ENCODE peak calls at places on chromosomes 6 and 20, in four cellular contexts. L, E, Z and T are unnamed samples. For H3K27me3, the result is how much of the 10 kb centered on the place peaks cover.

GRCh38 chr6:13357551-13358075 is 29.3 kb upstream of the TBC1D7 start:
- DNase-seq in Z (no peak), L (no peak), E (no peak), T (no peak)

GRCh38 chr6:131954775-131955107 is 3.6 kb upstream of the CCN2 start:
- DNase-seq in L (peak), E (peak), Z (peak), T (no peak)

GRCh38 chr6:26197736-26198625 is 110.8 kb downstream of the HFE start:
- DNase-seq in Z (peak), L (no peak), E (peak), T (peak)

GRCh38 chr20:58889334-58890072 is 37.0 kb downstream of the GNAS start:
- DNase-seq in L (no peak), Z (no peak), E (peak), T (no peak)

GRCh38 chr20:18176318-18176785 is 38.7 kb downstream of the KAT14 start:
- DNase-seq in Z (no peak), E (no peak), L (no peak), T (peak)

GRCh38 chr6:30837870-30838269 is 46.4 kb upstream of the DDR1 start:
- DNase-seq in L (no peak), E (no peak), Z (no peak), T (no peak)

GRCh38 chr6:31842056-31842455 is 14.5 kb downstream of the HSPA1B start:
- DNase-seq in E (no peak), Z (no peak), L (no peak), T (no peak)

GRCh38 chr20:36644032-36644712 is 1.8 kb downstream of the SLA2 start:
- DNase-seq in E (no peak), L (no peak), Z (no peak), T (no peak)

GRCh38 chr20:57433658-57434389 is 42.6 kb downstream of the RBM38 start:
- DNase-seq in L (no peak), E (no peak), Z (no peak), T (no peak)

GRCh38 chr20:51767867-51768758 is at the start of gene ATP9A:
- DNase-seq in Z (no peak), E (peak), L (peak), T (peak)

GRCh38 chr6:136823128-136823660 is 802 bp downstream of the PEX7 start:
- DNase-seq in Z (no peak), L (no peak), E (no peak), T (no peak)

GRCh38 chr6:168342626-168343025 is 23.0 kb upstream of the DACT2 start:
- DNase-seq in L (no peak), Z (no peak), E (no peak), T (no peak)

GRCh38 chr6:127299522-127300240 is 33.0 kb downstream of the RNF146 start:
- DNase-seq in Z (no peak), E (no peak), L (no peak), T (no peak)

GRCh38 chr6:111080713-111081112 is 6.6 kb upstream of the SLC16A10 start:
- DNase-seq in E (no peak), Z (no peak), L (no peak), T (no peak)

GRCh38 chr20:47727170-47727880 is 58.0 kb downstream of the SULF2 start:
- DNase-seq in E (no peak), Z (peak), L (peak), T (no peak)

GRCh38 chr6:148760568-148761531 is 14.0 kb downstream of the UST start:
- DNase-seq in L (peak), E (peak), Z (peak), T (peak)

GRCh38 chr6:41963371-41963770 is 21.8 kb upstream of the CCND3 start:
- DNase-seq in E (no peak), L (no peak), Z (no peak), T (no peak)

GRCh38 chr6:36241728-36242127 is 28.1 kb upstream of the PNPLA1 start:
- DNase-seq in E (no peak), Z (no peak), L (no peak), T (peak)

GRCh38 chr6:108805611-108806181 is 42.5 kb upstream of the ARMC2 start:
- DNase-seq in L (no peak), E (no peak), Z (no peak), T (no peak)

GRCh38 chr20:62953839-62954703 is 1.6 kb downstream of the SLC17A9 start:
- DNase-seq in E (peak), L (peak), Z (peak), T (peak)

GRCh38 chr20:60050193-60050960 is 92.2 kb downstream of the CDH26 start:
- DNase-seq in L (no peak), Z (no peak), E (peak), T (peak)

GRCh38 chr6:166483556-166484250 is 101.0 kb upstream of the MPC1 start:
- DNase-seq in Z (no peak), E (no peak), L (no peak), T (no peak)

GRCh38 chr6:62707156-62707555 is 421.1 kb upstream of the KHDRBS2 start:
- DNase-seq in Z (no peak), E (no peak), L (no peak), T (peak)
- TF ChIP-seq CTCF in Z (no peak), E (no peak), L (no peak), T (peak)

GRCh38 chr6:1786455-1787108 is 176.9 kb downstream of the FOXC1 start:
- DNase-seq in E (no peak), L (no peak), Z (no peak), T (no peak)
- H3K27me3 ChIP-seq in E (under half), L (under half), Z (under half), T (under half)

GRCh38 chr6:3330199-3330598 is 71.5 kb downstream of the PSMG4 start:
- DNase-seq in Z (no peak), E (no peak), L (no peak), T (peak)
- TF ChIP-seq CTCF in Z (no peak), E (no peak), L (no peak), T (peak)

GRCh38 chr20:745683-746301 is 22.5 kb downstream of the SLC52A3 start:
- DNase-seq in E (no peak), Z (no peak), L (no peak), T (no peak)

GRCh38 chr20:740162-740561 is 28.1 kb downstream of the SLC52A3 start:
- DNase-seq in E (no peak), L (no peak), Z (no peak), T (no peak)

GRCh38 chr20:741620-742019 is 26.7 kb downstream of the SLC52A3 start:
- DNase-seq in L (no peak), E (no peak), Z (no peak), T (no peak)

GRCh38 chr20:739736-740135 is 28.6 kb downstream of the SLC52A3 start:
- DNase-seq in L (no peak), E (no peak), Z (no peak), T (no peak)

GRCh38 chr20:742156-742555 is 26.1 kb downstream of the SLC52A3 start:
- DNase-seq in L (no peak), Z (no peak), E (no peak), T (no peak)
- H3K27me3 ChIP-seq in L (under half), Z (under half), E (under half), T (under half)

GRCh38 chr6:113978084-113978675 is 7.2 kb upstream of the HDAC2 start:
- DNase-seq in E (no peak), Z (no peak), L (no peak), T (no peak)

GRCh38 chr6:113979930-113980329 is 9.0 kb upstream of the HDAC2 start:
- DNase-seq in Z (no peak), L (no peak), E (no peak), T (no peak)

GRCh38 chr6:113982055-113982550 is 11.2 kb upstream of the HDAC2 start:
- DNase-seq in L (no peak), Z (no peak), E (no peak), T (no peak)

GRCh38 chr6:113976806-113977205 is 5.9 kb upstream of the HDAC2 start:
- DNase-seq in L (no peak), E (no peak), Z (no peak), T (no peak)

DNA sequence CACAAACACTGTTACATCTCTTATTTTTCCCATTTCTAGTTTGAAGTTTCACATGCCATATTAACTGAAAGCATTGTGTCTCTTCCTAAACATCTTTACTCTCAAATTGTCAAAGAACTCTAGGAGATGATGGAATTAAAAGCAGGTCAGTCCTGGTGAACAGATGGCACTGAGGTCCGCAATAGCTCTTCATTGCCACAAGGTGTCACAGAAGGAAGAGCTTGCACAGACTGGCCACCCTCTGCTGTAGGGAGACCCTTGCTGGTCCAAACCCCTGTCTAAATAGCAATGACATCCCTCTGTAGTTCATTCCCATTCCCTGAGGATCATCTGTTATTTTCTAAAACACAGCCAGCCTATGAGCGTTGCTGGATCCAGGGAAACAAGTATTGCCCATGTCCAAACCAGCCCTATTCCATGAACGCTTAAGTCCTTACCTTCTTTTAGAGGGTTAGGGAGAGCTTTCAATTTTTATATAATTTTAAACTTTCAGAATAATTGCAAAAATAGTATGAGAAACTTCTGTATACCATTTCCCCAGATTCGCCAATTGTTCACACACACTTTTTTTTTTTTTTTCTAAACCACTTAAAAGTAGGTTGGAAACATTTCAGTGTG is 10.1 kb upstream of the HDAC2 start:
- DNase-seq in E (peak), Z (no peak), L (no peak), T (peak)
- TF ChIP-seq CTCF in E (peak), Z (peak), L (peak), T (peak)